ENCODE peak calls at places on chromosomes 12 and 14, in eight cellular contexts. One of them, this sample, is unnamed.

GRCh38 chr14:35355981-35356839 is 48.3 kb downstream of the NFKBIA start:
- DNase-seq in PC-9: peak; percentile 89
- DNase-seq in GM23338: no peak
- DNase-seq in left lung: no peak
- DNase-seq in IMR-90: peak; percentile 58
- DNase-seq in H1: no peak
- DNase-seq in mesothelial cell of epicardium: no peak
- DNase-seq in GM06990: no peak
- DNase-seq in this sample: no peak

GRCh38 chr12:93660996-93661395 is 16.2 kb upstream of the CRADD start:
- DNase-seq in PC-9: no peak
- DNase-seq in GM23338: no peak
- DNase-seq in left lung: no peak
- DNase-seq in IMR-90: no peak
- DNase-seq in H1: no peak
- DNase-seq in mesothelial cell of epicardium: no peak
- DNase-seq in GM06990: no peak
- DNase-seq in this sample: no peak

GRCh38 chr14:98946995-98947394 is 325.0 kb downstream of the BCL11B start:
- DNase-seq in PC-9: no peak
- DNase-seq in GM23338: peak; percentile 11
- DNase-seq in left lung: no peak
- DNase-seq in IMR-90: no peak
- DNase-seq in H1: no peak
- DNase-seq in mesothelial cell of epicardium: no peak
- DNase-seq in GM06990: no peak
- DNase-seq in this sample: no peak

GRCh38 chr14:99179946-99180345 is 92.1 kb downstream of the BCL11B start:
- DNase-seq in PC-9: no peak
- DNase-seq in GM23338: no peak
- DNase-seq in left lung: peak; percentile 19
- DNase-seq in IMR-90: no peak
- DNase-seq in H1: no peak
- DNase-seq in mesothelial cell of epicardium: no peak
- DNase-seq in GM06990: no peak
- DNase-seq in this sample: no peak

GRCh38 chr12:5665615-5666014 is 233.7 kb downstream of the NTF3 start:
- DNase-seq in PC-9: no peak
- DNase-seq in GM23338: no peak
- DNase-seq in left lung: no peak
- DNase-seq in IMR-90: peak; percentile 95
- DNase-seq in H1: no peak
- DNase-seq in mesothelial cell of epicardium: no peak
- DNase-seq in GM06990: no peak
- DNase-seq in this sample: no peak

GRCh38 chr12:53078425-53079225 is 565 bp downstream of the SPRYD3 start:
- DNase-seq in PC-9: no peak
- DNase-seq in GM23338: peak; percentile 72
- DNase-seq in left lung: no peak
- DNase-seq in IMR-90: peak; percentile 29
- DNase-seq in H1: no peak
- DNase-seq in mesothelial cell of epicardium: no peak
- DNase-seq in GM06990: no peak
- DNase-seq in this sample: no peak

GRCh38 chr14:90844321-90844720 is 28.1 kb upstream of the TTC7B start:
- DNase-seq in PC-9: no peak
- DNase-seq in GM23338: no peak
- DNase-seq in left lung: no peak
- DNase-seq in IMR-90: no peak
- DNase-seq in H1: no peak
- DNase-seq in mesothelial cell of epicardium: no peak
- DNase-seq in GM06990: no peak
- DNase-seq in this sample: no peak

GRCh38 chr12:2783936-2784600 is 10.7 kb upstream of the FKBP4 start:
- DNase-seq in PC-9: no peak
- DNase-seq in GM23338: peak; percentile 84
- DNase-seq in left lung: peak; percentile 71
- DNase-seq in IMR-90: peak; percentile 44
- DNase-seq in H1: no peak
- DNase-seq in mesothelial cell of epicardium: peak; percentile 72
- DNase-seq in GM06990: peak; percentile 20
- DNase-seq in this sample: peak; percentile 59

GRCh38 chr14:100402631-100403030 is 79.5 kb downstream of the SLC25A47 start:
- DNase-seq in PC-9: no peak
- DNase-seq in GM23338: no peak
- DNase-seq in left lung: no peak
- DNase-seq in IMR-90: no peak
- DNase-seq in H1: no peak
- DNase-seq in mesothelial cell of epicardium: no peak
- DNase-seq in GM06990: no peak
- DNase-seq in this sample: no peak

GRCh38 chr14:103555559-103556337 is 6.7 kb downstream of the BAG5 start:
- DNase-seq in PC-9: no peak
- DNase-seq in GM23338: no peak
- DNase-seq in left lung: no peak
- DNase-seq in IMR-90: no peak
- DNase-seq in H1: no peak
- DNase-seq in mesothelial cell of epicardium: no peak
- DNase-seq in GM06990: no peak
- DNase-seq in this sample: no peak

GRCh38 chr14:51566831-51567582 is 84.7 kb upstream of the FRMD6 start:
- DNase-seq in PC-9: no peak
- DNase-seq in GM23338: peak; percentile 12
- DNase-seq in left lung: no peak
- DNase-seq in IMR-90: no peak
- DNase-seq in H1: no peak
- DNase-seq in mesothelial cell of epicardium: no peak
- DNase-seq in GM06990: no peak
- DNase-seq in this sample: no peak

GRCh38 chr14:42673963-42674362 is 1067.3 kb downstream of the LRFN5 start:
- DNase-seq in PC-9: no peak
- DNase-seq in GM23338: no peak
- DNase-seq in left lung: no peak
- DNase-seq in IMR-90: no peak
- DNase-seq in H1: no peak
- DNase-seq in mesothelial cell of epicardium: no peak
- DNase-seq in GM06990: no peak
- DNase-seq in this sample: no peak

GRCh38 chr14:102601378-102601925 is 9.0 kb downstream of the RCOR1 start:
- DNase-seq in PC-9: no peak
- DNase-seq in GM23338: no peak
- DNase-seq in left lung: no peak
- DNase-seq in IMR-90: no peak
- DNase-seq in H1: no peak
- DNase-seq in mesothelial cell of epicardium: no peak
- DNase-seq in GM06990: no peak
- DNase-seq in this sample: no peak

GRCh38 chr12:10361622-10362021 is 28.2 kb downstream of the KLRK1 start:
- DNase-seq in PC-9: peak; percentile 46
- DNase-seq in GM23338: no peak
- DNase-seq in left lung: no peak
- DNase-seq in IMR-90: peak; percentile 78
- DNase-seq in H1: no peak
- DNase-seq in mesothelial cell of epicardium: no peak
- DNase-seq in GM06990: no peak
- DNase-seq in this sample: no peak

GRCh38 chr12:52141306-52141705 is 50.5 kb downstream of the KRT80 start:
- DNase-seq in PC-9: no peak
- DNase-seq in GM23338: peak; percentile 79
- DNase-seq in left lung: no peak
- DNase-seq in IMR-90: no peak
- DNase-seq in H1: no peak
- DNase-seq in mesothelial cell of epicardium: no peak
- DNase-seq in GM06990: no peak
- DNase-seq in this sample: no peak

GRCh38 chr12:109451400-109451799 is 25.7 kb downstream of the KCTD10 start:
- DNase-seq in PC-9: no peak
- DNase-seq in GM23338: no peak
- DNase-seq in left lung: no peak
- DNase-seq in IMR-90: no peak
- DNase-seq in H1: no peak
- DNase-seq in mesothelial cell of epicardium: no peak
- DNase-seq in GM06990: no peak
- DNase-seq in this sample: no peak

GRCh38 chr12:109448272-109448671 is 28.8 kb downstream of the KCTD10 start:
- DNase-seq in PC-9: no peak
- DNase-seq in GM23338: no peak
- DNase-seq in left lung: no peak
- DNase-seq in IMR-90: peak; percentile 37
- DNase-seq in H1: no peak
- DNase-seq in mesothelial cell of epicardium: no peak
- DNase-seq in GM06990: no peak
- DNase-seq in this sample: no peak

GRCh38 chr12:109448707-109449390 is 28.3 kb downstream of the KCTD10 start:
- DNase-seq in PC-9: no peak
- DNase-seq in GM23338: no peak
- DNase-seq in left lung: no peak
- DNase-seq in IMR-90: no peak
- DNase-seq in H1: no peak
- DNase-seq in mesothelial cell of epicardium: no peak
- DNase-seq in GM06990: no peak
- DNase-seq in this sample: no peak

GRCh38 chr12:109450980-109451379 is 26.1 kb downstream of the KCTD10 start:
- DNase-seq in PC-9: peak; percentile 37
- DNase-seq in GM23338: no peak
- DNase-seq in left lung: no peak
- DNase-seq in IMR-90: no peak
- DNase-seq in H1: no peak
- DNase-seq in mesothelial cell of epicardium: no peak
- DNase-seq in GM06990: no peak
- DNase-seq in this sample: no peak

GRCh38 chr12:109449845-109450532 is 27.1 kb downstream of the KCTD10 start:
- DNase-seq in PC-9: no peak
- DNase-seq in GM23338: peak; percentile 69
- DNase-seq in left lung: no peak
- DNase-seq in IMR-90: no peak
- DNase-seq in H1: no peak
- DNase-seq in mesothelial cell of epicardium: no peak
- DNase-seq in GM06990: no peak
- DNase-seq in this sample: no peak
- TF ChIP-seq CTCF in PC-9: peak; percentile 19
- TF ChIP-seq CTCF in GM23338: peak; percentile 75
- TF ChIP-seq CTCF in left lung: no peak
- TF ChIP-seq CTCF in IMR-90: no peak
- TF ChIP-seq CTCF in H1: peak; percentile 75
- TF ChIP-seq CTCF in mesothelial cell of epicardium: no peak
- TF ChIP-seq CTCF in GM06990: peak; percentile 2
- TF ChIP-seq CTCF in this sample: no peak

GRCh38 chr14:24136684-24137528 is 912 bp downstream of the PSME1 start:
- DNase-seq in PC-9: no peak
- DNase-seq in GM23338: peak; percentile 13
- DNase-seq in left lung: no peak
- DNase-seq in IMR-90: no peak
- DNase-seq in H1: no peak
- DNase-seq in mesothelial cell of epicardium: no peak
- DNase-seq in GM06990: no peak
- DNase-seq in this sample: no peak

GRCh38 chr14:24133730-24134129 is 2.3 kb upstream of the PSME1 start:
- DNase-seq in PC-9: no peak
- DNase-seq in GM23338: no peak
- DNase-seq in left lung: no peak
- DNase-seq in IMR-90: no peak
- DNase-seq in H1: no peak
- DNase-seq in mesothelial cell of epicardium: no peak
- DNase-seq in GM06990: no peak
- DNase-seq in this sample: no peak

GRCh38 chr14:24135834-24136683 is at the start of gene PSME1:
- DNase-seq in PC-9: peak; percentile 51
- DNase-seq in GM23338: peak; percentile 96
- DNase-seq in left lung: peak; percentile 96
- DNase-seq in IMR-90: peak; percentile 82
- DNase-seq in H1: no peak
- DNase-seq in mesothelial cell of epicardium: peak; percentile 96
- DNase-seq in GM06990: peak; percentile 92
- DNase-seq in this sample: peak; percentile 87

GRCh38 chr14:24137529-24138395 is 1.8 kb downstream of the PSME1 start:
- DNase-seq in PC-9: no peak
- DNase-seq in GM23338: no peak
- DNase-seq in left lung: no peak
- DNase-seq in IMR-90: no peak
- DNase-seq in H1: no peak
- DNase-seq in mesothelial cell of epicardium: no peak
- DNase-seq in GM06990: no peak
- DNase-seq in this sample: no peak

GRCh38 chr14:24135584-24135833 is 485 bp upstream of the PSME1 start:
- DNase-seq in PC-9: no peak
- DNase-seq in GM23338: no peak
- DNase-seq in left lung: no peak
- DNase-seq in IMR-90: no peak
- DNase-seq in H1: no peak
- DNase-seq in mesothelial cell of epicardium: no peak
- DNase-seq in GM06990: no peak
- DNase-seq in this sample: no peak
- TF ChIP-seq CTCF in PC-9: no peak
- TF ChIP-seq CTCF in GM23338: no peak
- TF ChIP-seq CTCF in left lung: no peak
- TF ChIP-seq CTCF in IMR-90: no peak
- TF ChIP-seq CTCF in H1: no peak
- TF ChIP-seq CTCF in mesothelial cell of epicardium: no peak
- TF ChIP-seq CTCF in GM06990: no peak
- TF ChIP-seq CTCF in this sample: no peak

DNA sequence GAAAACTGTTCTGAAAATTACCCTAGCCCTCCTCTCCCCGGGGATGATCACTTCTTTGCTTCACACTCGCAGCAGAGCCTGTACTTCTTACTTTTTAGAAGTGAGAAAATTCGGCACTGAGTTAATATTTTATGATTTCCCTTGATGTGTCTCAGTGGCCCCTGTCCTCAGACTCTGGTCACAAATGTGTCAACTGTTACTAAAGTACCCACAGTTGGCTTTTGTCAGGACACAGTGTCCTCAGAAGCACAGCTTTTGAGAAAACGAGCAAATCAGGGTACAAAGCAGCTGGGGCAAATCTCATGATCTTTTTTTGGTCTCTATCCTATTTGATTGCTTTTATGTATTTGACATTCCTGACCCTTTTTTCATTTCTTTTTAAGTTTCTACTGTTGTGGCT is 142.5 kb downstream of the SYNE2 start:
- DNase-seq in PC-9: no peak
- DNase-seq in GM23338: no peak
- DNase-seq in left lung: no peak
- DNase-seq in IMR-90: no peak
- DNase-seq in H1: no peak
- DNase-seq in mesothelial cell of epicardium: no peak
- DNase-seq in GM06990: no peak
- DNase-seq in this sample: no peak
- TF ChIP-seq CTCF in PC-9: no peak
- TF ChIP-seq CTCF in GM23338: no peak
- TF ChIP-seq CTCF in left lung: no peak
- TF ChIP-seq CTCF in IMR-90: no peak
- TF ChIP-seq CTCF in H1: no peak
- TF ChIP-seq CTCF in mesothelial cell of epicardium: no peak
- TF ChIP-seq CTCF in GM06990: no peak
- TF ChIP-seq CTCF in this sample: no peak

DNA sequence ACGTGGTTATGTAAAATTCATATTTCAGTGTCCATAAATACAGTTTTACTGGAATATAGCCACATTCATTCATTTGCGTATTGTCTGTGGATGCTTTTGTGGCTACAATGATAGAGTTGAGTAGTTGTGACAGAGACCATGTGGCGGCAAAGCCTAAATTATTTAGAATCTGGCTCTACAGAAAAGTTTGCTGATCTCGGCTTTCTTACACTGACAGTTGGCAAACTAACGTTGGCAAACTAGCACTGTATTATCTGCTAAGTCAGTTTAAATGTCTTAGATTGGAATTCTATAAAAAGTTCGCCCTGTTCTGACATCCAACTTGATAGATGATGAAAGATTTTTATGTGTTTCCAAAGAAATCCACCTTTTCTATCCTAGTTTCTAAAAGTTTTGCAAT is 2.4 kb downstream of the UNC119B start:
- DNase-seq in PC-9: no peak
- DNase-seq in GM23338: no peak
- DNase-seq in left lung: no peak
- DNase-seq in IMR-90: no peak
- DNase-seq in H1: no peak
- DNase-seq in mesothelial cell of epicardium: no peak
- DNase-seq in GM06990: no peak
- DNase-seq in this sample: no peak
- TF ChIP-seq CTCF in PC-9: no peak
- TF ChIP-seq CTCF in GM23338: no peak
- TF ChIP-seq CTCF in left lung: no peak
- TF ChIP-seq CTCF in IMR-90: no peak
- TF ChIP-seq CTCF in H1: no peak
- TF ChIP-seq CTCF in mesothelial cell of epicardium: no peak
- TF ChIP-seq CTCF in GM06990: no peak
- TF ChIP-seq CTCF in this sample: no peak